ENCODE peak calls at places on chromosomes 6 and 20, in seven cellular contexts. S, I, F, H, J, A and L are unnamed samples.

GRCh38 chr20:44888226-44889103 is 3.0 kb downstream of the YWHAB start:
- DNase-seq in S (no peak), I (no peak), F (no peak), H (no peak), J (no peak), A (no peak), L (no peak)

GRCh38 chr6:760982-761955 is 68.3 kb upstream of the EXOC2 start:
- DNase-seq in S (no peak), I (no peak), F (no peak), H (no peak), J (no peak), A (no peak), L (no peak)

GRCh38 chr6:121157913-121158312 is 176.4 kb downstream of the TBC1D32 start:
- DNase-seq in S (no peak), I (no peak), F (no peak), H (no peak), J (no peak), A (peak; percentile 41), L (no peak)

GRCh38 chr20:38304845-38305447 is 990 bp downstream of the BPI start:
- DNase-seq in S (peak; percentile 24), I (peak; percentile 73), F (peak; percentile 55), H (peak; percentile 11), J (peak; percentile 4), A (peak; percentile 38), L (no peak)

GRCh38 chr6:15441982-15442381 is 196.1 kb downstream of the JARID2 start:
- DNase-seq in S (no peak), I (no peak), F (no peak), H (no peak), J (no peak), A (no peak), L (no peak)

GRCh38 chr6:116561377-116562018 is 7.9 kb downstream of the CALHM4 start:
- DNase-seq in S (peak; percentile 72), I (peak; percentile 66), F (peak; percentile 67), H (peak; percentile 78), J (peak; percentile 55), A (peak; percentile 75), L (peak; percentile 54)

GRCh38 chr6:100266512-100266911 is 198.2 kb downstream of the SIM1 start:
- DNase-seq in S (no peak), I (no peak), F (no peak), H (no peak), J (no peak), A (no peak), L (no peak)

GRCh38 chr20:48191200-48191599 is 405.9 kb upstream of the SULF2 start:
- DNase-seq in S (no peak), I (no peak), F (no peak), H (no peak), J (no peak), A (no peak), L (no peak)

GRCh38 chr20:46359233-46359751 is 47.1 kb downstream of the ELMO2 start:
- DNase-seq in S (no peak), I (no peak), F (peak; percentile 19), H (no peak), J (no peak), A (no peak), L (no peak)

GRCh38 chr6:35047265-35048011 is 93.7 kb downstream of the TCP11 start:
- DNase-seq in S (peak; percentile 47), I (peak; percentile 45), F (no peak), H (no peak), J (no peak), A (peak; percentile 71), L (no peak)

GRCh38 chr20:37903317-37904007 is 535 bp downstream of the VSTM2L start:
- DNase-seq in S (no peak), I (no peak), F (no peak), H (no peak), J (no peak), A (no peak), L (no peak)

GRCh38 chr6:79201935-79202334 is 32.5 kb downstream of the HMGN3 start:
- DNase-seq in S (no peak), I (no peak), F (no peak), H (no peak), J (no peak), A (no peak), L (no peak)

GRCh38 chr6:50925548-50925947 is 106.9 kb downstream of the TFAP2B start:
- DNase-seq in S (no peak), I (no peak), F (no peak), H (no peak), J (no peak), A (no peak), L (no peak)

GRCh38 chr20:62763404-62763803 is 32.9 kb upstream of the MRGBP start:
- DNase-seq in S (no peak), I (no peak), F (no peak), H (no peak), J (no peak), A (no peak), L (no peak)

GRCh38 chr6:118739976-118740771 is 88.8 kb upstream of the CEP85L start:
- DNase-seq in S (no peak), I (no peak), F (no peak), H (no peak), J (no peak), A (peak; percentile 34), L (no peak)

GRCh38 chr20:48012401-48012974 is 227.2 kb upstream of the SULF2 start:
- DNase-seq in S (peak; percentile 24), I (no peak), F (no peak), H (no peak), J (no peak), A (peak; percentile 45), L (no peak)

GRCh38 chr20:20603339-20603990 is 109.0 kb downstream of the RALGAPA2 start:
- DNase-seq in S (no peak), I (peak; percentile 56), F (no peak), H (peak; percentile 80), J (no peak), A (no peak), L (no peak)

GRCh38 chr20:36527331-36528125 is 13.8 kb upstream of the MYL9 start:
- DNase-seq in S (peak; percentile 90), I (no peak), F (no peak), H (no peak), J (no peak), A (no peak), L (no peak)

GRCh38 chr6:45512594-45512993 is 134.9 kb upstream of the SUPT3H start:
- DNase-seq in S (no peak), I (no peak), F (no peak), H (no peak), J (no peak), A (no peak), L (no peak)

GRCh38 chr6:78911218-78911617 is 43.9 kb downstream of the IRAK1BP1 start:
- DNase-seq in S (no peak), I (no peak), F (no peak), H (no peak), J (no peak), A (no peak), L (no peak)

GRCh38 chr20:44496976-44497375 is 21.3 kb downstream of the TTPAL start:
- DNase-seq in S (peak; percentile 49), I (no peak), F (no peak), H (no peak), J (peak; percentile 39), A (peak; percentile 96), L (no peak)

GRCh38 chr6:80161438-80161837 is 55.0 kb downstream of the BCKDHB start:
- DNase-seq in S (no peak), I (no peak), F (no peak), H (no peak), J (no peak), A (no peak), L (no peak)

GRCh38 chr6:124722479-124722878 is 239.8 kb upstream of the RNF217 start:
- DNase-seq in S (no peak), I (no peak), F (no peak), H (no peak), J (no peak), A (no peak), L (no peak)

GRCh38 chr6:117870477-117871243 is 36.4 kb upstream of the SLC35F1 start:
- DNase-seq in S (no peak), I (no peak), F (no peak), H (no peak), J (no peak), A (no peak), L (no peak)

DNA sequence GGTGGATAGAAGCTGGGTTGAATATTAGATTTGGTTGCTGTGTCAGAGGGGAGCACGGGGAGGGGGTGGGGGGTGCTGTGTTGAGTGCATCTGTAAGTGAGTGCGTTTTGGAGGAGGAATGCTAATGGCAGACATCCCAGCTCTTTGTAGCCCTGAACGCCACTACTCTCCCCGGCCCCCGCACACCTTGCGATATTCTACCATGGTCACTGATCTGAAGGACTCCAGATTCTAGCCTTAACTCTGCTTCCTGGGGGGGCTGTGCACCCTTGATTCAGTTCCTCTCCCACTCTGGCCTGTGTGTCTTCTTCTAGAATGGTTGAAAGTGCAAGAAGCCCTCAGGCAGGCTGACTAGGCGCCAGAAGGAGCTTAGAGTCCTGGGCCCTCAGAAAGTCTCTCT is 7.1 kb downstream of the GLP1R start:
- DNase-seq in S (no peak), I (no peak), F (peak; percentile 0), H (no peak), J (no peak), A (no peak), L (no peak)
- H3K27me3 ChIP-seq in S (no peaks in the 10 kb centered on the region), I (no peaks in the 10 kb centered on the region), F (peaks cover 11% of the 10 kb centered on the region), H (no peaks in the 10 kb centered on the region), J (peaks cover 25% of the 10 kb centered on the region), A (peaks cover 10% of the 10 kb centered on the region), L (peaks cover 2% of the 10 kb centered on the region)

GRCh38 chr6:130734161-130734560 is 93.0 kb upstream of the SMLR1 start:
- DNase-seq in S (peak; percentile 32), I (no peak), F (no peak), H (no peak), J (no peak), A (no peak), L (no peak)
- TF ChIP-seq CTCF in S (no peak), I (no peak), F (no peak), H (no peak), J (no peak), A (no peak), L (no peak)

GRCh38 chr20:1964061-1964460 is 29.8 kb downstream of the PDYN start:
- DNase-seq in S (no peak), I (peak; percentile 60), F (no peak), H (no peak), J (no peak), A (no peak), L (no peak)
- H3K27me3 ChIP-seq in S (no peaks in the 10 kb centered on the region), I (no peaks in the 10 kb centered on the region), F (no peaks in the 10 kb centered on the region), H (no peaks in the 10 kb centered on the region), J (no peaks in the 10 kb centered on the region), A (peaks cover 51% of the 10 kb centered on the region), L (peaks cover 19% of the 10 kb centered on the region)

DNA sequence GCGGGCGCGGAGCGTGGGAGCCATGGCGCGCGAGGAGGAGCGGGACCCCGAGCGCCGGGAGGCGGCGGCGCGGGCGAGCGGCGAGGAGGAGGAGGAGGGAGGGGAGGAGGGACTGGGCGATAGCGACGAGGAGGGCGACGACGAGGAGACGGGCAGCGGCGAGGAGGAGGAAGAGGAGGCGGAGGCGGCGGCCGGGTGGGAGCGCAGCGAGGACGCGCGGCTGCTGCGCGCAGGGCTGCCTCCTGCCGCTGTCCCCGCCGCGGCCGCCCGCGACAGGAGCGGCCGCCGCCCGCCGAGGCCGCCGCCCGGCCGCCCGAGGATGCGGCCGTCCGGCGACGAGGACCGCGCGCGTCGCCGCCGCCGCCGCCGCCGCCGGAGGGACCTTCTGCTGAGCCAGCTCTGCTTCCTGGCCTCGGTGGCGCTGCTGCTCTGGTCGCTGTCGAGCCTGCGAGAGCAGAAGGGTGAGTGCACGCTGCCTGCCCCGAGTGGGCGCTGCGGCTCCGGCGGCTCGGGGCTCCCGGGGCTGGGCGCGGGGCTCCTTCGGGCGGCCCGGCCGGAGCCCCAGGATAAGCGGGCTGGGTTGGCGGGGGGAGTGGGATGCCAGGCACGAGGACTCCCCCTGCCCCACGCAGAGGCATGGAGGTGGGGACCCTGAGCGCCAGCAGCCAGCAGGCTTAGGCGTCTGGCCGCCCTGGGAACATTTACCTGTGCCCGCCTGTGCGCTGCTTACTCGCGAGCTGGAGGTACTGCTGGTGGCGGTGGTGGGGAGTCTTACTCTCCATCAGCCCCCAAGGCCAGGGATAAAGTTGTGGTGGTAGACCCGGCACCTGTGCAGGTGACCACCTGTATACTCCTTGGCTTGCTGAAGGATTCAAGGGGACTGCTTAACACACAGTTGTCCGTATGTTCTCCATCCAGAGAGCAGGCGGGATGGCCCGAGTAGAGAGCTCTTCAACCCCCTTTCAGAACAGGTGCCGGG is at the start of gene SLC24A3:
- DNase-seq in S (peak; percentile 86), I (peak; percentile 91), F (peak; percentile 62), H (peak; percentile 90), J (no peak), A (no peak), L (no peak)
- TF ChIP-seq CTCF in S (peak; percentile 63), I (peak; percentile 61), F (no peak), H (no peak), J (no peak), A (no peak), L (no peak)